ENCODE peak calls at places on chromosome 5, in six cellular contexts. J, R, F, T, K and C are unnamed samples.

GRCh38 chr5:87347841-87348240 is 64.9 kb downstream of the CCNH start:
- DNase-seq in T (no peak), F (no peak), J (no peak), K (no peak), R (no peak), C (no peak)

GRCh38 chr5:179821298-179822058 is 773 bp downstream of the SQSTM1 start:
- DNase-seq in J (peak; percentile 97), R (peak; percentile 97), T (no peak), K (peak; percentile 91), F (peak; percentile 55), C (peak; percentile 87)

GRCh38 chr5:58185397-58186195 is 274.3 kb downstream of the PLK2 start:
- DNase-seq in R (no peak), T (no peak), J (no peak), K (no peak), F (no peak), C (no peak)

GRCh38 chr5:54115768-54116403 is 194.5 kb downstream of the ARL15 start:
- DNase-seq in K (no peak), R (no peak), T (no peak), J (no peak), F (no peak), C (no peak)

GRCh38 chr5:14818931-14819790 is 52.4 kb downstream of the ANKH start:
- DNase-seq in K (no peak), T (no peak), F (no peak), R (peak; percentile 46), J (no peak), C (no peak)

GRCh38 chr5:83294246-83294645 is 177.3 kb upstream of the VCAN start:
- DNase-seq in K (no peak), J (no peak), T (no peak), F (no peak), R (no peak), C (no peak)

GRCh38 chr5:172670444-172670843 is 29.4 kb downstream of the NEURL1B start:
- DNase-seq in F (no peak), R (no peak), K (no peak), T (no peak), J (no peak), C (no peak)

GRCh38 chr5:62653001-62653863 is 74.6 kb downstream of the LRRC70 start:
- DNase-seq in F (no peak), R (no peak), T (no peak), J (no peak), K (no peak), C (no peak)

GRCh38 chr5:75463726-75464125 is 47.7 kb downstream of the CERT1 start:
- DNase-seq in K (no peak), R (no peak), J (no peak), F (no peak), T (no peak), C (no peak)

GRCh38 chr5:129111351-129111750 is 16.8 kb downstream of the ISOC1 start:
- DNase-seq in R (no peak), T (no peak), K (no peak), J (no peak), F (no peak), C (no peak)

GRCh38 chr5:172770675-172771438 is at the start of gene DUSP1:
- DNase-seq in R (peak; percentile 99), F (peak; percentile 98), K (peak; percentile 100), T (peak; percentile 98), J (peak; percentile 100), C (peak; percentile 98)

GRCh38 chr5:157857821-157858526 is 971 bp downstream of the CLINT1 start:
- DNase-seq in K (no peak), F (no peak), R (peak; percentile 20), J (no peak), T (no peak), C (no peak)

GRCh38 chr5:167982-168660 is 23.2 kb upstream of the LRRC14B start:
- DNase-seq in K (no peak), T (no peak), J (no peak), R (peak; percentile 98), F (no peak), C (no peak)

GRCh38 chr5:142221091-142221860 is 103.5 kb downstream of the SPRY4 start:
- DNase-seq in J (no peak), T (no peak), K (no peak), F (no peak), R (no peak), C (no peak)

GRCh38 chr5:145543968-145544367 is 291.2 kb downstream of the PRELID2 start:
- DNase-seq in K (no peak), F (no peak), T (no peak), R (no peak), J (no peak), C (no peak)

GRCh38 chr5:166165600-166165999 is 2125.8 kb upstream of the WWC1 start:
- DNase-seq in F (peak; percentile 13), J (no peak), R (no peak), K (no peak), T (no peak), C (no peak)

GRCh38 chr5:68884893-68885292 is 208.9 kb upstream of the SLC30A5 start:
- DNase-seq in T (no peak), R (no peak), J (no peak), K (no peak), F (no peak), C (no peak)
- TF ChIP-seq CTCF in T (peak; percentile 75), R (peak; percentile 32), J (peak; percentile 44), K (peak; percentile 16), F (peak; percentile 52), C (peak; percentile 43)

GRCh38 chr5:137819768-137820167 is 47.9 kb upstream of the MYOT start:
- DNase-seq in F (no peak), R (no peak), K (no peak), T (no peak), J (no peak), C (no peak)
- TF ChIP-seq CTCF in F (no peak), R (no peak), K (no peak), T (no peak), J (no peak), C (no peak)

GRCh38 chr5:116025831-116026230 is 6.4 kb upstream of the ARL14EPL start:
- DNase-seq in K (no peak), J (no peak), T (no peak), F (no peak), R (no peak), C (no peak)

DNA sequence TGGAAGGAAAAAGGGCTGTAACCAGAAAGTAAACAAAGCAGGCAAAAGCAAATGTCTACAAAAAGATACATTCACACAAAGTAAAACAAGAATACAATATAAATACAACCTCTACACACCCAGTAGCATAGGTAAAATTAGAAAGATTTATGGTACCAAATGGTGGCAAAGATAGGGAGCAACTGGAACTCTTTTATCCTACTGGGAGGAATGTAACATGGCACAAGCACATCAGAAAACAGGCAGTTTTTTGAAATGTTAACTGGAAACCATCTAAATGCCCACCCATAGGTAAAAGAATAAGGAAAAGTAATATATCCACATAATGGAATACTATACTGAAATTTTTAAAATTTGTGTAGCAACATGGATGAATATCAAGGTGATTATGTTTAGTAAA is 8.7 kb upstream of the ARL14EPL start:
- DNase-seq in F (no peak), J (no peak), R (no peak), K (no peak), T (no peak), C (no peak)
- TF ChIP-seq CTCF in F (peak; percentile 25), J (no peak), R (no peak), K (no peak), T (peak; percentile 38), C (no peak)

GRCh38 chr5:66224773-66225553 is 80.9 kb downstream of the SREK1 start:
- DNase-seq in R (no peak), F (no peak), J (no peak), T (no peak), K (no peak), C (no peak)

GRCh38 chr5:66224273-66224672 is 80.2 kb downstream of the SREK1 start:
- DNase-seq in F (no peak), R (no peak), T (no peak), J (no peak), K (no peak), C (no peak)

GRCh38 chr5:66222455-66222854 is 78.4 kb downstream of the SREK1 start:
- DNase-seq in R (no peak), T (no peak), F (no peak), J (no peak), K (no peak), C (no peak)

DNA sequence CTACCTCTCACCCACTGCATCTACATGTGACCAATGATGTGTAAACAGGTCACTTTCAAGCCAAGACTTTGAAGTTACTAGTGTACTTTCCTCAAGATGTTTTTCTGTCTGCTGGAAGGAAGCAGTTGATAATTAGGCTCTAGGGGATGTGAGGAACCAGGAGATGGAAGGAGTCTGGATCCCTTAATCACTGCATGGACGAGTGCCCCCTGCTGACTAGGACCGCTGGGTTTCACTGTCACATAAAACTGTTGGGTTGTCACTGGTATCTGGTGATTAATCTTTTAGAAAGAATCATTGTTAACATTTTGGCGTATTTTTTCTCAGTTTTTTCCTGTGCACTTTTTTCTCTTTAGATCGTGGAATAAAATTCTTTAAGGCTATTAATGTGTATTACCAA is 79.5 kb downstream of the SREK1 start:
- DNase-seq in J (no peak), F (no peak), K (no peak), R (no peak), T (no peak), C (no peak)
- TF ChIP-seq CTCF in J (peak; percentile 39), F (peak; percentile 38), K (no peak), R (peak; percentile 26), T (peak; percentile 58), C (no peak)

DNA sequence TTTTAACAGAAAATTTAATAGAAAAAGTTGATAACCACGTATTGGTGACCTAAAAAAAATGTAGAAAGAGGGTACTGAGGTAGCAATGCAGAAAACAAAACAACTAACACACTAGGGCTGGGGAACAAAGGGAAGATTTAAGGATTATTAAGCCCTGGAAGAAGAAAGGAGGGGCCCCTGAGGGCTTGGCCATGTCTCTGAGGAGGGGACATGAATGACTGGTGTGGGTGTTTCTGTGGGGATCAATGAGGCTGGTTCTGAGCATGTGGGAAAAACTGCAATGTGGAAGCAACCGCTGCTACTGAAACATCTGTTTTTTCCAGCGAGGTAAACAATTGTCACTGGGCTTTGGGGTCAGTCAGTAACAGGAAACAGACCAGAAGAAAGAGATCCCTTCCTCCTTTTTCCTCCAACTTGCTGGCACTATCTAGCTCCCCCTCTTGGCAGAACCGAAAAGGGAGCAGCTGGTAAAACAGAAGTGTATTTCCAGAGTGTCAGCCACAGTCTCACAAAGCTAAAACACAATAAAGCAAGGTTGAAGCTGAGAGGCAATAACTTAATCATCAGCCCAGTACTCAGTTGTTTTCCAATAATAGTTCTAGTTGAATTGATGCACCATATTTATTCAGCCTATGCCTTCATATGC is 48.3 kb downstream of the ATPSCKMT start:
- DNase-seq in T (no peak), R (no peak), K (no peak), F (no peak), J (no peak), C (no peak)
- TF ChIP-seq CTCF in T (peak; percentile 66), R (peak; percentile 43), K (no peak), F (peak; percentile 45), J (peak; percentile 37), C (no peak)